ENCODE peak calls at places on chromosomes 6 and 20, in eight cellular contexts. N is breast epithelium, L is hepatocyte, D is heart left ventricle, U is left ventricle myocardium inferior, Q is right cardiac atrium, Z is cardiac muscle cell, T is A549. W is an unnamed sample.
A peak's percentile ranks its signal among the peaks of the same experiment; 100 is the strongest.

GRCh38 chr6:11766589-11767450 is 11.8 kb downstream of the ADTRP start:
- DNase-seq in U (no peak), Z (no peak), D (no peak), N (no peak), L (peak; percentile 70), T (peak; percentile 70), Q (no peak), W (no peak)

GRCh38 chr20:61724376-61724775 is 341.3 kb downstream of the TAF4 start:
- DNase-seq in Z (peak; percentile 5), D (peak; percentile 24), Q (no peak), U (no peak), L (no peak), N (no peak), T (peak; percentile 18), W (no peak)

GRCh38 chr6:5663739-5664138 is 343.0 kb downstream of the NRN1 start:
- DNase-seq in U (no peak), Q (no peak), Z (peak; percentile 22), L (no peak), N (no peak), T (no peak), D (no peak), W (no peak)

GRCh38 chr6:148751233-148751632 is 4.4 kb downstream of the UST start:
- DNase-seq in D (no peak), Q (no peak), Z (no peak), U (no peak), L (no peak), N (no peak), T (no peak), W (no peak)

GRCh38 chr6:44388135-44388487 is 605 bp downstream of the CDC5L start:
- DNase-seq in D (peak; percentile 63), T (no peak), L (no peak), U (no peak), N (no peak), Z (no peak), Q (no peak), W (peak; percentile 20)

GRCh38 chr20:32470025-32470861 is 112.1 kb downstream of the ASXL1 start:
- DNase-seq in Q (peak; percentile 90), D (peak; percentile 81), U (peak; percentile 64), T (peak; percentile 49), Z (peak; percentile 38), N (no peak), L (peak; percentile 80), W (peak; percentile 66)

GRCh38 chr6:3887150-3887700 is 38.1 kb downstream of the FAM50B start:
- DNase-seq in L (no peak), Q (no peak), N (no peak), D (no peak), T (no peak), Z (no peak), U (no peak), W (peak; percentile 61)

GRCh38 chr20:14334306-14334930 is 3.0 kb downstream of the FLRT3 start:
- DNase-seq in D (no peak), Q (peak; percentile 38), L (peak; percentile 86), U (no peak), T (peak; percentile 37), N (no peak), Z (peak; percentile 75), W (peak; percentile 47)

GRCh38 chr6:53119772-53120409 is 28.8 kb downstream of the GCM1 start:
- DNase-seq in D (no peak), N (peak; percentile 78), L (peak; percentile 52), Z (no peak), T (peak; percentile 17), U (no peak), Q (no peak), W (peak; percentile 22)

GRCh38 chr20:38297916-38298674 is 5.9 kb upstream of the BPI start:
- DNase-seq in D (no peak), T (no peak), Q (no peak), Z (no peak), L (no peak), N (no peak), U (no peak), W (no peak)

GRCh38 chr20:47730744-47731143 is 54.5 kb downstream of the SULF2 start:
- DNase-seq in N (no peak), U (no peak), L (no peak), Z (no peak), Q (no peak), D (no peak), T (no peak), W (no peak)

GRCh38 chr20:32585011-32585518 is at the start of gene NOL4L:
- DNase-seq in Q (peak; percentile 74), N (no peak), D (no peak), T (no peak), L (peak; percentile 78), Z (peak; percentile 70), U (peak; percentile 27), W (no peak)

DNA sequence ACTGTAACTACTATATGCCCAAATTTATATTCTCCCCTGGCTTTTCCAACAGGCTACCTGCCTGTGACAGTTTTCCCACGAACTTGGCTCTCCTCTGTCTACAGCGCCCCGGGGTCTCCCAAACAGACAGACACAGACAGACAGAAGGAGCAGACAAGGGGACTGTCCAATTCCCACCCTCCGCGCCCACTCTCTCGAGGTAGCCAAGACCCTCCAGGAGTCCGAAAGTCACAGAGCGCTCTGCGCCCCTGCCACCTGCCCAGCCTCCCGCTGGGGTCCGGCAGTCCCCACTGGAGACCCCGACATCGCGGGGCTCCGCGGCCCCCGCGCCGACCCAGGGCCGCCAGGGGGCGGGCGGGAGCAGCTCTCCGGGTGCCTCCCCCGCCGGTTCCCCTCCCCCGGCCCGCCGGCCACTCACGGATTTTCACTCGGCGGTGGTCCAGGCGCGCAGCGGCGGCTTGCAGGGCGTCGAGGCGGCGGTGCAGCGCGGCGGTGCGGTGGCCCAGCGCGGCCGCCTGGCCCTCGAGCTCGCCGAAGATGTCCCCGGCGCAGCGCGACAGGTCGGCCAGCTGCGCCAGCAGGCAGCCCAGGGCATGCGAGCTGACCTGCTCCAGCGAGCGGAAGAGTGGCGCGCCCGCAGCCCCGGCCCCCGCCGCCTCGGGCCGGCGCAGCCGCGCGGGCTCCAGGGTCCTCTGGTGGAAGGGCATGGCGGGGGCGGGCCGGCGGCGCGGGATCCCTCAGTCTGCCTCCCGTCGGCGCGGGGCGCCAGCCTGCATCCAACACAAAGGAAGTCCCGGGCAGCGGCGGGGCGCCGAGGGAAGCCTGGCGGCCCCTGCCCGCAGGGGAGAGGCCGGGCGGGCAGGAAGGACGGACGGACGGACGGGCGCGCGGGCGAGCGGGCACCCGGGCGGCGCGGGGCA is 81.3 kb upstream of the CCDC28A start:
- DNase-seq in U (peak; percentile 80), L (peak; percentile 89), T (peak; percentile 77), Z (peak; percentile 82), Q (peak; percentile 90), N (peak; percentile 64), D (peak; percentile 91), W (peak; percentile 55)
- H3K4me3 ChIP-seq in U (peak overlapping the region; percentile 86), L (peak overlapping the region; percentile 91), T (peak overlapping the region; percentile 75), Z (peak overlapping the region; percentile 93), Q (peak overlapping the region; percentile 68), N (peak overlapping the region; percentile 86), D (peak overlapping the region; percentile 62), W (peak overlapping the region; percentile 98)

DNA sequence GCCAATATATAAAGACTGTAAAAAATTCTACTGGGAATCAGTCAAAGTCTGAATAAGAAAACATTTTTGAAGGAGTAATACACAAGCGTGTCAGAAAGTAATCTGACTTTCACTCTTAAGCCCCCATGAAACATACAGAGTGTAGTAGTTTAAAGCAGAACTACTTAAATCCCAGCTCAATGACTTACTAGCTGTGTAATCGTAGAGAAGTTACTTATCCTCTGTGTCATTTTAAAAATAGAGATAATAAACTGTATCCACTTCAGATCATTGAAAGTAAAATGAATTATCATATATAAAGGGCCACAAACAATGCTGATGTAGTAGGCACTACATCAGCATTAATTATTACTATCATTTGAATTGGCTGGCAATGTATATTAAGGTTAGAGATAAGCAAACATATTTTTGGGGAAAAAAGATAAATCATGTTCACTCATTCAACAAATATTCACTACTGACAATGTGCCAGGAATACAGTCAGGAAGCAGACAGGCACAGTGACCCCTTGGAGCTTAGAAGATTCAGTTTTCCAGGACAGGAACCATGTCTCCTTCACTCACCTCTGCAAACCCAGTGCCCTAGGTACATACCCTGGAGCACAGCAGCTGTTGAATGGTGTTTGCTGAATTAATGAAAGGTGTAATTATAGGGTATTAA is 14.4 kb downstream of the REPS1 start:
- DNase-seq in T (no peak), N (no peak), D (no peak), Z (no peak), Q (no peak), U (no peak), L (no peak), W (no peak)
- H3K4me1 ChIP-seq in T (peaks cover 49% of the 10 kb centered on the region), N (peaks cover 7% of the 10 kb centered on the region), D (peaks cover 33% of the 10 kb centered on the region), Z (peaks cover 27% of the 10 kb centered on the region), Q (peaks cover 10% of the 10 kb centered on the region), U (peaks cover 78% of the 10 kb centered on the region), L (peaks cover 13% of the 10 kb centered on the region), W (peaks cover 1% of the 10 kb centered on the region)

GRCh38 chr6:158408013-158408412 is 95.7 kb downstream of the TULP4 start:
- DNase-seq in T (no peak), Z (no peak), N (no peak), Q (no peak), U (no peak), L (no peak), D (no peak), W (no peak)

GRCh38 chr6:158408552-158409130 is 96.4 kb downstream of the TULP4 start:
- DNase-seq in L (no peak), U (peak; percentile 70), N (no peak), D (peak; percentile 85), Q (peak; percentile 90), T (no peak), Z (peak; percentile 25), W (no peak)

GRCh38 chr6:158411998-158412397 is 99.7 kb downstream of the TULP4 start:
- DNase-seq in Z (no peak), T (no peak), Q (no peak), U (no peak), L (no peak), D (no peak), N (no peak), W (peak; percentile 23)

GRCh38 chr6:158410784-158411183 is 98.5 kb downstream of the TULP4 start:
- DNase-seq in D (no peak), L (no peak), Q (no peak), T (no peak), U (no peak), Z (no peak), N (no peak), W (no peak)

DNA sequence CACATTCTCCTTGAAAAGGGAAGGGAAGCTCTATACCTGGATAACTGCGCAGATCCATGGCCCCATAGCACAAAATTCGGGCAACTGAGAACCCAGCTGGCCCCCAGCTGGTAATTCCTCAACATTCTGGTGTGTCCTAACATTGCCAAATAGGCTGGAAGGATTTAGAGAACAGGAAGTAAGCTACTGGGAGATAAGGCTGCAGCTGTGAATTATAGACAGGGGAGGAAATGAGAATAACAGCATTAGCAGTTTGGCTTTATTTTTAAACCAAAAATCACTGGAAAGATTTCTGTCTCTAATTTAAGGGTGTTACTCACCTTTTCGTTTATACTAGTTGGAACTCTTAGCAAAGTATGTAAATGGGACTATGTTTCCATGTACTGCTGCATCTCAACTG is 97.2 kb downstream of the TULP4 start:
- DNase-seq in D (no peak), U (peak; percentile 25), T (no peak), L (no peak), Z (no peak), N (no peak), Q (peak; percentile 73), W (peak; percentile 24)
- H3K27ac ChIP-seq in D (peak overlapping the region; percentile 36), U (peak overlapping the region; percentile 75), T (no peak overlapping the region), L (no peak overlapping the region), Z (no peak overlapping the region), N (peak overlapping the region; percentile 55), Q (no peak overlapping the region), W (peak overlapping the region; percentile 23)

DNA sequence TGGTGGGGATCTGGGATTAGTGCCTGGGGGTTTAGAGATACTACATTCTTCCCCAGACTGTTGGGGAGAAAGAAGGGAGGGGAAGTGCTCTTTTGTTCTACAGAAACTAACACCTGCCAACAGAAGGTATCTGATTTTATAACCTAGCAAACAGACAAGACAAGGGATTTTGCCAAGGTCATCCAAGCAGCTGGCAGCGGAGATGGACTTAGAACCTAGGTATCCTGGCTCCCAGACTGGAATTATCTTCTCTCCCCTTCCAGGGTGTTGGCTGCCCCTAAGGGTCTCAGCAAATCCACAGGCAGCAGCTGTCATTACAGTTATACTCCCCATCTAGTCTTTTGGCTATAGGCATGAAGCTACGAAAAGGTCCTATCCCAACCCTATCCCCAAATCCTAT is 8.4 kb downstream of the SDC4 start:
- DNase-seq in L (no peak), Z (no peak), Q (no peak), U (no peak), T (no peak), D (no peak), N (no peak), W (no peak)
- H3K4me3 ChIP-seq in L (no peak overlapping the region), Z (no peak overlapping the region), Q (no peak overlapping the region), U (no peak overlapping the region), T (no peak overlapping the region), D (no peak overlapping the region), N (no peak overlapping the region), W (no peak overlapping the region)

W was measured in small intestine.